ENCODE peak calls at places on chromosome 18, in ten cellular contexts. F, M, R, V, J, S, H, K, C and Z are unnamed samples.

GRCh38 chr18:59140287-59140885 is 702 bp downstream of the SEC11C start:
- DNase-seq in R (no peak), V (no peak), C (no peak), M (no peak), K (peak), F (peak), J (no peak), S (no peak), H (peak), Z (peak)

GRCh38 chr18:8791171-8791651 is 85.9 kb downstream of the MTCL1 start:
- DNase-seq in J (no peak), S (no peak), V (no peak), K (no peak), M (no peak), H (no peak), F (no peak), R (no peak), C (peak), Z (no peak)

GRCh38 chr18:45383228-45383627 is 232.0 kb upstream of the SLC14A2 start:
- DNase-seq in C (no peak), R (no peak), M (no peak), F (no peak), V (no peak), S (no peak), K (no peak), H (no peak), J (no peak), Z (no peak)

GRCh38 chr18:48022531-48023330 is 92.3 kb upstream of the SMAD2 start:
- DNase-seq in S (peak), R (peak), K (peak), C (peak), J (no peak), V (peak), H (peak), F (peak), M (peak), Z (peak)

GRCh38 chr18:27996792-27997191 is 180.1 kb downstream of the CDH2 start:
- DNase-seq in C (no peak), J (no peak), S (no peak), K (peak), H (peak), R (no peak), V (no peak), F (no peak), M (no peak), Z (no peak)

GRCh38 chr18:76274470-76275289 is 220.4 kb downstream of the ZNF516 start:
- DNase-seq in R (peak), V (no peak), H (no peak), S (no peak), F (no peak), C (peak), K (no peak), J (no peak), M (no peak), Z (no peak)

GRCh38 chr18:22783662-22784076 is 149.5 kb upstream of the RBBP8 start:
- DNase-seq in J (no peak), F (no peak), H (no peak), C (no peak), M (no peak), V (no peak), R (no peak), K (no peak), S (no peak), Z (no peak)

GRCh38 chr18:57846258-57846657 is 43.1 kb upstream of the ATP8B1 start:
- DNase-seq in F (no peak), C (no peak), H (peak), V (no peak), R (no peak), K (peak), M (no peak), J (no peak), S (no peak), Z (peak)

GRCh38 chr18:75618146-75618545 is 190.6 kb upstream of the SMIM21 start:
- DNase-seq in R (no peak), V (no peak), C (no peak), S (no peak), F (no peak), K (no peak), M (no peak), H (no peak), J (no peak), Z (no peak)

GRCh38 chr18:42931501-42931900 is 184.0 kb downstream of the RIT2 start:
- DNase-seq in K (peak), V (no peak), S (no peak), J (no peak), F (no peak), C (no peak), R (no peak), H (peak), M (no peak), Z (peak)

GRCh38 chr18:25349926-25350560 is 1.9 kb downstream of the ZNF521 start:
- DNase-seq in C (peak), M (no peak), V (no peak), H (no peak), J (no peak), S (no peak), K (no peak), R (no peak), F (no peak), Z (peak)

GRCh38 chr18:47206945-47207637 is 30.9 kb upstream of the IER3IP1 start:
- DNase-seq in V (no peak), C (no peak), J (no peak), M (no peak), K (no peak), F (no peak), H (no peak), R (no peak), S (no peak), Z (no peak)

GRCh38 chr18:64322189-64322588 is 173.3 kb upstream of the LINC00305 start:
- DNase-seq in S (no peak), H (no peak), J (no peak), V (no peak), R (no peak), F (no peak), M (no peak), K (no peak), C (no peak), Z (no peak)

GRCh38 chr18:54776282-54776977 is 51.8 kb upstream of the RAB27B start:
- DNase-seq in V (peak), C (no peak), H (peak), J (no peak), R (peak), M (no peak), F (peak), S (no peak), K (peak), Z (peak)

GRCh38 chr18:5285326-5285725 is 10.2 kb downstream of the ZBTB14 start:
- DNase-seq in J (no peak), F (no peak), S (no peak), R (no peak), K (no peak), V (no peak), H (no peak), M (no peak), C (peak), Z (no peak)

GRCh38 chr18:23970161-23971153 is 44.1 kb upstream of the TTC39C start:
- DNase-seq in C (no peak), S (peak), M (no peak), V (no peak), J (peak), K (no peak), R (peak), H (no peak), F (no peak), Z (no peak)

GRCh38 chr18:45671366-45671765 is 52.6 kb upstream of the SLC14A1 start:
- DNase-seq in M (no peak), F (no peak), V (no peak), S (no peak), J (no peak), C (no peak), R (no peak), H (peak), K (no peak), Z (no peak)

GRCh38 chr18:79964330-79965118 is at the start of gene HSBP1L1:
- DNase-seq in R (peak), K (peak), S (peak), M (no peak), F (no peak), H (peak), C (peak), V (no peak), J (peak), Z (peak)

GRCh38 chr18:41972067-41973000 is 17.3 kb downstream of the PIK3C3 start:
- DNase-seq in J (no peak), K (no peak), C (no peak), F (no peak), M (no peak), V (no peak), S (no peak), H (no peak), R (no peak), Z (no peak)

GRCh38 chr18:26556573-26556972 is 8.2 kb upstream of the KCTD1 start:
- DNase-seq in J (no peak), S (no peak), K (no peak), C (no peak), M (no peak), V (no peak), R (peak), F (no peak), H (peak), Z (no peak)

GRCh38 chr18:49490246-49490762 is 3.3 kb upstream of the C18orf32 start:
- DNase-seq in C (no peak), R (no peak), J (no peak), H (peak), V (no peak), F (no peak), M (no peak), K (no peak), S (no peak), Z (no peak)

GRCh38 chr18:72541871-72542690 is 2.1 kb downstream of the CBLN2 start:
- DNase-seq in H (no peak), M (no peak), V (no peak), K (no peak), S (no peak), R (no peak), F (no peak), C (peak), J (no peak), Z (no peak)

GRCh38 chr18:62024983-62025382 is 132.2 kb upstream of the RNF152 start:
- DNase-seq in V (no peak), C (no peak), F (no peak), K (no peak), S (no peak), J (no peak), M (no peak), H (no peak), R (no peak), Z (no peak)

GRCh38 chr18:74248189-74248975 is 43.4 kb downstream of the CYB5A start:
- DNase-seq in F (no peak), M (no peak), H (no peak), S (no peak), V (no peak), C (no peak), K (no peak), J (no peak), R (peak), Z (no peak)

GRCh38 chr18:30679285-30679930 is 363.1 kb downstream of the DSC3 start:
- DNase-seq in R (no peak), F (no peak), H (no peak), M (no peak), V (no peak), K (no peak), S (no peak), C (no peak), J (no peak), Z (no peak)

GRCh38 chr18:70998490-70998889 is 709.6 kb downstream of the SOCS6 start:
- DNase-seq in C (no peak), S (no peak), V (no peak), R (no peak), M (no peak), J (no peak), K (peak), H (peak), F (no peak), Z (no peak)

GRCh38 chr18:70422061-70422965 is 133.5 kb downstream of the SOCS6 start:
- DNase-seq in J (no peak), C (no peak), R (no peak), V (peak), F (peak), H (peak), S (no peak), K (peak), M (no peak), Z (peak)

GRCh38 chr18:13797157-13797611 is 26.8 kb upstream of the MC5R start:
- DNase-seq in C (no peak), R (no peak), K (peak), S (no peak), F (no peak), V (no peak), M (no peak), J (no peak), H (peak), Z (no peak)

GRCh38 chr18:78664048-78664447 is 315.6 kb upstream of the SALL3 start:
- DNase-seq in R (no peak), F (no peak), C (no peak), S (no peak), K (no peak), H (no peak), M (no peak), J (no peak), V (no peak), Z (no peak)